ENCODE peak calls at places on chromosomes 12 and 14, in ten cellular contexts. J, K, Q, B, L, C, E, R, S and N are unnamed samples.

GRCh38 chr12:95996034-95996658 is at the start of gene HAL:
- DNase-seq in J (no peak), Q (no peak), C (no peak), E (no peak), B (peak; percentile 97), R (no peak), K (no peak), L (no peak), S (peak; percentile 86), N (no peak)

GRCh38 chr14:75720828-75721227 is 59.8 kb downstream of the TTLL5 start:
- DNase-seq in J (no peak), Q (no peak), B (no peak), K (no peak), L (no peak), E (peak; percentile 59), R (no peak), S (no peak), C (no peak), N (no peak)

GRCh38 chr12:46260153-46260912 is 8.5 kb downstream of the SLC38A1 start:
- DNase-seq in L (no peak), J (no peak), E (peak; percentile 9), K (no peak), S (no peak), R (no peak), B (no peak), C (no peak), Q (no peak), N (no peak)

GRCh38 chr14:91280129-91280528 is 35.6 kb upstream of the GPR68 start:
- DNase-seq in L (no peak), E (no peak), J (no peak), K (no peak), Q (no peak), C (no peak), B (no peak), S (no peak), R (no peak), N (no peak)

GRCh38 chr12:1691123-1692007 is 495 bp downstream of the ADIPOR2 start:
- DNase-seq in E (peak; percentile 39), L (no peak), S (peak; percentile 31), K (peak; percentile 78), B (peak; percentile 76), J (peak; percentile 39), C (no peak), Q (no peak), R (peak; percentile 13), N (no peak)

GRCh38 chr12:54502485-54502884 is 4.9 kb downstream of the NCKAP1L start:
- DNase-seq in K (no peak), R (no peak), J (no peak), S (no peak), E (peak; percentile 22), L (no peak), B (peak; percentile 9), Q (no peak), C (no peak), N (no peak)

GRCh38 chr14:35883677-35884293 is 57.6 kb downstream of the BRMS1L start:
- DNase-seq in K (no peak), Q (peak; percentile 37), L (no peak), E (no peak), J (peak; percentile 10), C (no peak), S (peak; percentile 50), B (peak; percentile 44), R (no peak), N (no peak)

GRCh38 chr14:93905623-93906022 is 21.5 kb upstream of the FAM181A start:
- DNase-seq in E (no peak), Q (no peak), K (no peak), S (peak; percentile 92), B (no peak), L (no peak), R (no peak), J (no peak), C (no peak), N (no peak)

GRCh38 chr14:53110103-53110502 is 43.0 kb downstream of the DDHD1 start:
- DNase-seq in R (no peak), S (no peak), C (no peak), E (no peak), B (no peak), L (no peak), K (no peak), J (no peak), Q (no peak), N (no peak)

GRCh38 chr14:53106768-53107167 is 46.4 kb downstream of the DDHD1 start:
- DNase-seq in L (no peak), S (no peak), E (no peak), J (no peak), R (no peak), B (no peak), Q (no peak), K (no peak), C (no peak), N (no peak)

GRCh38 chr14:53109688-53110041 is 43.5 kb downstream of the DDHD1 start:
- DNase-seq in S (peak; percentile 31), K (no peak), L (peak; percentile 37), R (no peak), E (no peak), J (no peak), C (no peak), Q (no peak), B (peak; percentile 4), N (no peak)

GRCh38 chr14:53108292-53108937 is 44.7 kb downstream of the DDHD1 start:
- DNase-seq in L (no peak), R (no peak), J (no peak), C (no peak), E (no peak), K (no peak), Q (no peak), S (no peak), B (peak; percentile 9), N (no peak)

DNA sequence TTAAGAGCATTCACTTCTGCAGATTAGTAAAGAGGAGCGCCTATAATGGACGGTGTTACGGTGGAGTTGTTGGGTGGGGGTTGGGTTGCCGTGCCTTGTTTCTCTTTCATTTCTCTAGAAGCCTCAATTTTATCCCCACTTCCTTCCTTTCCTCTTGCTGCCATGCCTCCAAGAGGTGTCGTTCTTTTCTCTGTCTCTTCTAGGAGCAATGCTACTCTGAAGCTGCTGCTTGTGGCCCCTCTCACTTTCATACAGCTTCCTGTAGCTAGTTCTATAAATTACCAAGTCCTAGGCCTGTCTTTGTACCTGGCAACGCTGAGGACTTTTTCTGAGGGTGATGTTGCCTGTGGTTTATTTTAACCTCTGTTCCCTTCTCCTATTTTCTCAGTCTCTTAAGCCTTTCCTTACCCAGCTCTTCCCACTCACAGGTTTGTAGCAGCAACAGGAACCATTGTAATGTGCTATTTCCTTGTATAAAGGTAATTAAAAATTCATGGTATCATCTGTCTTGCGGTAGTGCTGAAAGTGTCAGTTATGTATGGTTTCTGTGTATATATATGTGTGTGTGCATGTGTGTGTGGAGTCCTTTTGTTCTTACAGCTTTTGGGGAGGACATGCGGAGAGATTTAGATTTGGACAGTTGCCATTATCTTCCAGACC is 44.0 kb downstream of the DDHD1 start:
- DNase-seq in C (no peak), K (no peak), E (peak; percentile 44), J (no peak), R (no peak), L (peak; percentile 82), Q (no peak), B (peak; percentile 68), S (no peak), N (no peak)
- TF ChIP-seq MAX in C (no peak), K (no peak), E (no peak), J (no peak), R (no peak), L (peak; percentile 32), Q (no peak), B (no peak), S (no peak), N (no peak)

GRCh38 chr12:38384816-38385491 is 68.4 kb downstream of the ALG10B start:
- DNase-seq in E (no peak), K (peak; percentile 47), S (peak; percentile 60), C (no peak), B (peak; percentile 12), L (no peak), J (no peak), R (peak; percentile 10), Q (peak; percentile 0), N (peak; percentile 1)
- TF ChIP-seq MAX in E (no peak), K (no peak), S (no peak), C (no peak), B (no peak), L (no peak), J (no peak), R (no peak), Q (no peak), N (no peak)

GRCh38 chr12:80704430-80704829 is 3.0 kb upstream of the MYF6 start:
- DNase-seq in B (no peak), R (no peak), E (peak; percentile 48), S (no peak), J (no peak), K (no peak), L (no peak), Q (no peak), C (no peak), N (no peak)
- TF ChIP-seq MAX in B (no peak), R (no peak), E (no peak), S (no peak), J (no peak), K (no peak), L (no peak), Q (no peak), C (no peak), N (no peak)

GRCh38 chr14:65204056-65204455 is 101.7 kb upstream of the MAX start:
- DNase-seq in S (no peak), J (no peak), K (no peak), B (no peak), Q (no peak), C (no peak), L (no peak), E (no peak), R (no peak), N (no peak)

GRCh38 chr14:65203574-65203973 is 101.3 kb upstream of the MAX start:
- DNase-seq in S (no peak), C (no peak), E (no peak), J (no peak), Q (no peak), K (no peak), R (no peak), B (no peak), L (no peak), N (no peak)

GRCh38 chr14:65208548-65208947 is 106.2 kb upstream of the MAX start:
- DNase-seq in J (no peak), L (no peak), K (no peak), S (no peak), R (no peak), E (no peak), Q (no peak), B (peak; percentile 82), C (no peak), N (no peak)

GRCh38 chr14:65206078-65206447 is 103.7 kb upstream of the MAX start:
- DNase-seq in J (no peak), B (no peak), E (no peak), S (no peak), R (no peak), L (no peak), C (no peak), K (no peak), Q (no peak), N (no peak)

DNA sequence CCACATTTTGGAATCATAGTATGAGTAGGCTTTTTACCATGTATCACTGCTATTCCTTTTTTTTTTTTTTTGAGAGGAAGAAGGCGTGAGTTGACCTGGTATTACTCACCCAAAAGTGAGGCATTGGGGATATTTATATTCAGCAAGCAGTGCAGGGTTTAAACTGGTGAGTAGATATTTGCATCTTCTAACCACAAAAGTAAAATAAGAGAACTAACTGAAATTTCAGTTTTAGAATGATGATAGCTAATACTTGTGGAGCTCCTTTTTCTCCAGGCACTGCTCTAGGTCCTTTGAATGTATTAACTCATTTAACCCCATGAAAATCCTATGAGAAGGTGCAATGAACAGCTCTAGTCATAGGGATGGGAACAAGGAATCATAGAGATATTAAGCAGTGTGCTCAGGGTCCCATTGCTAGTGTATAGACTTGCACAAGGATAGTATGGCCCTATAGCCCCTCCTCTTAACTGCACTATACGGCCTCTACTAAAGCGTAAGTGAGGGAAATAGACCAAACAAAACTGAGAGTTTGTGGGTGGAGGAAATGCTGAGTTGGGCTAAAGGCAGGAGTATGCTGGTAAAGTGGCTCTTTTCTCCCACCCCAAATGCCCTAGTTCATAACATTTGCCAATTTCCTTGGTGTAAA is 104.3 kb upstream of the MAX start:
- DNase-seq in C (no peak), J (no peak), E (no peak), Q (no peak), L (peak; percentile 88), R (no peak), B (peak; percentile 59), S (no peak), K (no peak), N (no peak)
- TF ChIP-seq MAX in C (no peak), J (no peak), E (no peak), Q (no peak), L (no peak), R (no peak), B (no peak), S (no peak), K (no peak), N (no peak)